ENCODE peak calls at places on chromosome 19, in seven cellular contexts. I is H1, X is SK-N-SH, Y is K562, Q is HCT116, R is HepG2, N is GM12878. V is an unnamed sample.

GRCh38 chr19:50362656-50363424 is 2.6 kb downstream of the NAPSA start:
- DNase-seq in Q (no peak), Y (peak), X (no peak), N (no peak), I (no peak), R (no peak), V (no peak)

GRCh38 chr19:29843180-29844051 is 31.6 kb downstream of the CCNE1 start:
- DNase-seq in I (peak), N (no peak), Y (peak), Q (no peak), X (no peak), R (no peak), V (no peak)

GRCh38 chr19:3274245-3275067 is 50.0 kb downstream of the CELF5 start:
- DNase-seq in R (no peak), N (no peak), Y (no peak), X (no peak), I (no peak), Q (no peak), V (no peak)

GRCh38 chr19:10643968-10644290 is 10.2 kb upstream of the ILF3 start:
- DNase-seq in X (peak), Y (peak), R (no peak), I (no peak), Q (no peak), N (no peak), V (no peak)

GRCh38 chr19:8702350-8702749 is 3.8 kb upstream of the ACTL9 start:
- DNase-seq in R (no peak), N (no peak), X (no peak), I (no peak), Y (no peak), Q (no peak), V (no peak)

GRCh38 chr19:51749979-51750378 is 1.7 kb downstream of the FPR1 start:
- DNase-seq in N (no peak), X (no peak), Q (no peak), Y (no peak), I (no peak), R (no peak), V (no peak)

GRCh38 chr19:38221919-38222828 is 1.8 kb downstream of the DPF1 start:
- DNase-seq in Q (no peak), Y (no peak), R (no peak), N (no peak), X (peak), I (no peak), V (no peak)

GRCh38 chr19:1087813-1088418 is 7.3 kb downstream of the POLR2E start:
- DNase-seq in I (no peak), X (no peak), Q (no peak), Y (no peak), N (no peak), R (no peak), V (no peak)

GRCh38 chr19:16917401-16917800 is 28.6 kb downstream of the F2RL3 start:
- DNase-seq in I (no peak), R (no peak), Q (no peak), Y (no peak), X (no peak), N (no peak), V (no peak)

GRCh38 chr19:1161716-1162115 is 12.4 kb downstream of the SBNO2 start:
- DNase-seq in Y (peak), I (no peak), X (no peak), R (no peak), Q (no peak), N (no peak), V (no peak)

GRCh38 chr19:50897612-50898011 is 13.6 kb downstream of the KLK4 start:
- DNase-seq in X (no peak), Q (no peak), I (no peak), N (no peak), R (no peak), Y (no peak), V (no peak)

GRCh38 chr19:38492147-38492813 is 58.8 kb downstream of the RYR1 start:
- DNase-seq in Y (no peak), X (no peak), R (no peak), I (no peak), N (no peak), Q (no peak), V (no peak)

GRCh38 chr19:49327878-49328544 is 3.0 kb upstream of the SLC6A16 start:
- DNase-seq in Y (peak), X (no peak), R (peak), I (no peak), Q (peak), N (no peak), V (peak)

GRCh38 chr19:18606281-18607221 is at the start of gene CRLF1:
- DNase-seq in R (peak), Q (no peak), Y (peak), I (no peak), N (no peak), X (peak), V (no peak)

GRCh38 chr19:18603958-18604819 is 2.4 kb downstream of the CRLF1 start:
- DNase-seq in N (no peak), X (peak), Y (no peak), R (no peak), Q (no peak), I (peak), V (no peak)

GRCh38 chr19:18605546-18606280 is 886 bp downstream of the CRLF1 start:
- DNase-seq in X (peak), I (no peak), Q (no peak), Y (peak), R (no peak), N (no peak), V (no peak)

GRCh38 chr19:18604820-18605159 is 1.8 kb downstream of the CRLF1 start:
- DNase-seq in Y (no peak), R (no peak), N (no peak), I (no peak), Q (no peak), X (peak), V (no peak)

GRCh38 chr19:18605196-18605545 is 1.4 kb downstream of the CRLF1 start:
- DNase-seq in N (no peak), Y (no peak), I (no peak), Q (no peak), R (no peak), X (peak), V (no peak)
- TF ChIP-seq JUND in N (no peak), Y (no peak), I (no peak), Q (no peak), R (no peak), X (no peak), V (no peak)

DNA sequence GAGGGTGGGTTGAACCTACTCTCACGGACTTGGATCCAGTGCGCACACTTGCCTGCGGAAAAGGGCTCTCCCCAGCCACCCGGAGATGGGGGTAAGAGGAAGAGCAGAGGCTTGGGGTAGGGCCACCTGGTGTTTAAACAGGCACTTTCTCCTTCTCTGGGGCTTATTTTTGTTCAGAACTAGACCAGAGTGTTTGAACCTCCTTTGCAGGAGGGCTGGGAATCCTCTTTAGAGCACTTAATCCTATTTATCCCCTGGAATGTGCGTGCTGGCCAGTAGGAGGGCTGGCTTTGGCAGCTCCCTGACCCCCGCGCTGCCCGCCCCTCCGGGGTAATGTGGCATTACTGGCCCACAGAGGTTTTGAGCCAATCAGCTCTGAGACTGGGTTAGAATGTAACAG is 2.0 kb downstream of the RGS9BP start:
- DNase-seq in R (no peak), I (no peak), X (no peak), Q (no peak), N (no peak), Y (no peak), V (no peak)
- TF ChIP-seq JUND in R (no peak), I (no peak), X (no peak), Q (no peak), N (no peak), Y (no peak), V (no peak)

GRCh38 chr19:4870025-4870700 is 2.7 kb upstream of the PLIN3 start:
- DNase-seq in N (no peak), X (no peak), Q (peak), R (peak), Y (peak), I (no peak), V (no peak)
- TF ChIP-seq JUND in N (no peak), X (peak), Q (peak), R (peak), Y (peak), I (peak), V (no peak)

DNA sequence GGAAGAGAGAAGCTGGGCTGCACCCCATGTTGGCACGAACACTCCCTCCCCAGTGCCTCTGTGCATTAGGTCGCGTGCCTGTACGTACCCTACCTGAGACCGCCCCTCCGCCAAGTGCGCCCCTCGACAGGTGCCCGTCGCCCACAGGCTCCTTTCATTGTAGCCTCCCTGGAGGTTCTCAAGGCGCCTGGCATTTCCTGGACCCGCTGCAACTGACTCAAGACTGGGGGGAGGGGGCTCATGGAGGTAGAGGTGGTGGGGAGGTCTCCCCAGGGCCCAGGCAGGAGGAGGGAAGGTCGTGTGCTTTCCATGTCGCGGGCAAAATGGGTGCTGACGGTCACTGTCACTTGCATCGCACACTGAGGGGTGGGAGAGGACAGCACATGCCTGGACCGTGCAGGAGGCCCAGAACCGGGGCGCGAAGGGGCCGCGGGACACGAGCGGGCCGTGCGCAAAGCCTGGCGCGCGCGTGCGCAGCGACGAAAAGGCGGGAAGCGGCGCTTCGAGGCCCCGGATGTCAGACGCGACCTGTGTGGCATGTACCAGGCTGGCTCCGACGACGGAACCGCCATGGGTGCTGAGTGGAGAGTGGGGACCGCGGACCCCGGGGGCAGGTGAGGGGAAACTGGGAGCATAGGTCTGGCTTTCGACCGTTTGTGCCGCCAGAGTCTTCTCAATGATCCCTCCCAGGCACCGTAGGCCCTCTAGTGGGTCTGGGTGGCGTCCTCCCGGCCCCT is 16.5 kb downstream of the NFIX start:
- DNase-seq in Y (peak), N (no peak), X (no peak), I (peak), R (no peak), Q (no peak), V (no peak)
- TF ChIP-seq JUND in Y (no peak), N (no peak), X (no peak), I (no peak), R (no peak), Q (no peak), V (no peak)

GRCh38 chr19:41510484-41510883 is 65.5 kb upstream of the CEACAM21 start:
- DNase-seq in Y (no peak), R (no peak), I (no peak), N (no peak), Q (no peak), X (no peak), V (no peak)
- TF ChIP-seq JUND in Y (no peak), R (no peak), I (no peak), N (no peak), Q (no peak), X (no peak), V (no peak)

GRCh38 chr19:5024282-5024681 is 55.4 kb downstream of the KDM4B start:
- DNase-seq in R (no peak), Q (no peak), X (no peak), I (no peak), Y (peak), N (no peak), V (no peak)

GRCh38 chr19:5026706-5027273 is 57.9 kb downstream of the KDM4B start:
- DNase-seq in I (no peak), R (no peak), Q (no peak), Y (no peak), X (no peak), N (no peak), V (no peak)

GRCh38 chr19:5023128-5023571 is 54.2 kb downstream of the KDM4B start:
- DNase-seq in R (no peak), X (no peak), Y (no peak), Q (no peak), I (no peak), N (no peak), V (peak)

GRCh38 chr19:5022066-5022860 is 53.4 kb downstream of the KDM4B start:
- DNase-seq in I (no peak), Y (no peak), N (no peak), Q (no peak), X (no peak), R (no peak), V (no peak)

GRCh38 chr19:5025027-5025426 is 56.1 kb downstream of the KDM4B start:
- DNase-seq in N (no peak), R (no peak), I (no peak), Y (no peak), X (no peak), Q (no peak), V (no peak)
- TF ChIP-seq JUND in N (no peak), R (no peak), I (no peak), Y (no peak), X (no peak), Q (no peak), V (no peak)

DNA sequence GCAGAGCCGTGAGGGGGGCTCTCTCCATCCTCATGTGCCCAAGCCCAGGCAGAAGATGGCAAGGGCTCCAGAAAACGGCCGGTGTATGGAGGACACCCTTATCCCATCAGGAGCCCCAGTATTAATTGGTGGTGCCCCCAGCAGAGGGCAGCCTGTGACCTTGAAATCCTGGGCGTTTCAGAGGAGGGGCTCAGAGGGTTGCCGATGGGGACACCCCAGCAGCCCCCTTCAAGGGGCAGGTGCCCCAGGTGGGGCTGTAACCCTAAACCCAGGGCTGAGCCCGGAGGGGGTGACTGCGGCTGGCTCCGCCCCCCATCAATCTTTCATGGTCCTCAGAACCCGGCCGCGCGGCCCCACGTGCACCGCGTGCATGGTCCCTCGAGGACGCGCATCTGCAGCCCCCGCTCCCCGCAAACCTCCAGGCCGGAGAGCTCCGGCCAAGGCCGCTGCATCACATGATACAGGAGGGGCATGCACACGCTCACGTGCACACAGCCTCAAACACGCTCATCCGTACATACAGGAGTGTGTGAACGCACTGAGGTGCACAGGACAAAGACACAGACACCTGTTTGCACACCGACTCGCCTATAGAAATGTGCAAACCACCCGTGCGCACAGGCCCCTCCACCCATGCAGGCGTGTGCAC is 959 bp downstream of the RAB3A start:
- DNase-seq in X (peak), R (no peak), N (no peak), Y (peak), I (peak), Q (no peak), V (no peak)
- TF ChIP-seq JUND in X (no peak), R (no peak), N (no peak), Y (no peak), I (no peak), Q (no peak), V (no peak)

DNA sequence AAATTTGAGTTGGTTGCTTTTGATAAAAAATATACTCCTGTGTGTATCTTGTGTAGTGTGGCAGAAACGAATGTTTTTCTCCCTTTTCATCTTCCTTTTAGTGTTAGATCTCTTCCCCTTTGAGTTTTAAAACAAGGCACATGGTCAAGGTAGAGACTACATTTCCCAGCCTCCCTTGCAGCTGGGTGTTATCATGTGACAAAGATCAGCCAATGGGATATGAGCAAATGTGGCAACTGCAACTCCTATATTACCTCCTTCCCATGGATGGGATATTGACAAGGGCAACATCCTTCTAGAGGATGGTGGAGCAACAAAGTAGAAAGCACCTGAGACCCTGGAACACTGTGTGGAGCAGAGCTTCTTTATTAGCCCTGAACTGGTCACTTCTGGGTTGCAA is 42.4 kb downstream of the ADGRE3 start:
- DNase-seq in Q (peak), Y (peak), I (no peak), X (peak), R (peak), N (peak), V (peak)
- TF ChIP-seq JUND in Q (no peak), Y (no peak), I (no peak), X (no peak), R (no peak), N (no peak), V (no peak)

V was measured in T47D.